ENCODE peak calls at places on chromosome 6, in six cellular contexts. One of them, this sample, is unnamed.

GRCh38 chr6:164322533-164322932 is 908.0 kb downstream of the QKI start:
- DNase-seq in iPS DF 6.9: no peak
- DNase-seq in adipocyte: peak; percentile 2
- DNase-seq in left ventricle myocardium inferior: no peak
- DNase-seq in right cardiac atrium: no peak
- DNase-seq in H1: no peak
- DNase-seq in this sample: no peak

GRCh38 chr6:138833819-138834539 is 38.1 kb downstream of the ECT2L start:
- DNase-seq in iPS DF 6.9: no peak
- DNase-seq in left ventricle myocardium inferior: peak; percentile 68
- DNase-seq in H1: no peak
- DNase-seq in adipocyte: no peak
- DNase-seq in right cardiac atrium: peak; percentile 82
- DNase-seq in this sample: no peak

GRCh38 chr6:131367206-131367873 is 205.7 kb upstream of the ARG1 start:
- DNase-seq in right cardiac atrium: no peak
- DNase-seq in iPS DF 6.9: no peak
- DNase-seq in adipocyte: no peak
- DNase-seq in left ventricle myocardium inferior: no peak
- DNase-seq in H1: no peak
- DNase-seq in this sample: no peak

GRCh38 chr6:53066059-53066406 is 829 bp downstream of the FBXO9 start:
- DNase-seq in left ventricle myocardium inferior: peak; percentile 34
- DNase-seq in right cardiac atrium: peak; percentile 76
- DNase-seq in H1: no peak
- DNase-seq in iPS DF 6.9: no peak
- DNase-seq in adipocyte: peak; percentile 67
- DNase-seq in this sample: peak; percentile 69

GRCh38 chr6:170117111-170117972 is 173.5 kb downstream of the DLL1 start:
- DNase-seq in iPS DF 6.9: no peak
- DNase-seq in H1: peak; percentile 35
- DNase-seq in right cardiac atrium: peak; percentile 29
- DNase-seq in left ventricle myocardium inferior: peak; percentile 3
- DNase-seq in adipocyte: no peak
- DNase-seq in this sample: no peak

GRCh38 chr6:28565823-28566526 is 40.3 kb downstream of the GPX5 start:
- DNase-seq in iPS DF 6.9: no peak
- DNase-seq in H1: no peak
- DNase-seq in right cardiac atrium: no peak
- DNase-seq in left ventricle myocardium inferior: no peak
- DNase-seq in adipocyte: no peak
- DNase-seq in this sample: no peak

GRCh38 chr6:27091661-27092315 is 155.7 kb upstream of the PRSS16 start:
- DNase-seq in left ventricle myocardium inferior: no peak
- DNase-seq in right cardiac atrium: peak; percentile 19
- DNase-seq in adipocyte: peak; percentile 84
- DNase-seq in H1: peak; percentile 72
- DNase-seq in iPS DF 6.9: no peak
- DNase-seq in this sample: no peak

GRCh38 chr6:166708466-166708865 is 81.4 kb upstream of the RPS6KA2 start:
- DNase-seq in adipocyte: no peak
- DNase-seq in iPS DF 6.9: no peak
- DNase-seq in H1: no peak
- DNase-seq in left ventricle myocardium inferior: no peak
- DNase-seq in right cardiac atrium: no peak
- DNase-seq in this sample: no peak

GRCh38 chr6:47967843-47968242 is 143.2 kb downstream of the PTCHD4 start:
- DNase-seq in left ventricle myocardium inferior: no peak
- DNase-seq in iPS DF 6.9: no peak
- DNase-seq in adipocyte: no peak
- DNase-seq in right cardiac atrium: no peak
- DNase-seq in H1: no peak
- DNase-seq in this sample: no peak

GRCh38 chr6:126312013-126312665 is 27.8 kb upstream of the CENPW start:
- DNase-seq in right cardiac atrium: no peak
- DNase-seq in left ventricle myocardium inferior: no peak
- DNase-seq in adipocyte: no peak
- DNase-seq in H1: no peak
- DNase-seq in iPS DF 6.9: peak; percentile 13
- DNase-seq in this sample: peak; percentile 29

GRCh38 chr6:133591330-133591729 is 297.6 kb upstream of the TCF21 start:
- DNase-seq in left ventricle myocardium inferior: no peak
- DNase-seq in H1: no peak
- DNase-seq in adipocyte: no peak
- DNase-seq in right cardiac atrium: no peak
- DNase-seq in iPS DF 6.9: no peak
- DNase-seq in this sample: no peak

GRCh38 chr6:151475653-151476523 is 17.9 kb upstream of the CCDC170 start:
- DNase-seq in right cardiac atrium: peak; percentile 63
- DNase-seq in left ventricle myocardium inferior: no peak
- DNase-seq in adipocyte: peak; percentile 85
- DNase-seq in H1: peak; percentile 62
- DNase-seq in iPS DF 6.9: no peak
- DNase-seq in this sample: peak; percentile 72

GRCh38 chr6:50978631-50979030 is 160.0 kb downstream of the TFAP2B start:
- DNase-seq in H1: no peak
- DNase-seq in left ventricle myocardium inferior: no peak
- DNase-seq in iPS DF 6.9: no peak
- DNase-seq in right cardiac atrium: no peak
- DNase-seq in adipocyte: no peak
- DNase-seq in this sample: no peak

GRCh38 chr6:136317023-136317649 is 27.5 kb upstream of the BCLAF1 start:
- DNase-seq in H1: no peak
- DNase-seq in left ventricle myocardium inferior: no peak
- DNase-seq in iPS DF 6.9: peak; percentile 58
- DNase-seq in right cardiac atrium: no peak
- DNase-seq in adipocyte: peak; percentile 83
- DNase-seq in this sample: peak; percentile 62

GRCh38 chr6:157380458-157380778 is 572 bp upstream of the ZDHHC14 start:
- DNase-seq in left ventricle myocardium inferior: peak; percentile 22
- DNase-seq in right cardiac atrium: no peak
- DNase-seq in adipocyte: no peak
- DNase-seq in iPS DF 6.9: no peak
- DNase-seq in H1: no peak
- DNase-seq in this sample: no peak

GRCh38 chr6:82040405-82041221 is 206.9 kb downstream of the IBTK start:
- DNase-seq in right cardiac atrium: no peak
- DNase-seq in H1: peak; percentile 56
- DNase-seq in iPS DF 6.9: peak; percentile 48
- DNase-seq in left ventricle myocardium inferior: no peak
- DNase-seq in adipocyte: peak; percentile 87
- DNase-seq in this sample: peak; percentile 44

GRCh38 chr6:142088858-142089216 is 43.9 kb upstream of the GJE1 start:
- DNase-seq in H1: peak; percentile 58
- DNase-seq in adipocyte: peak; percentile 39
- DNase-seq in right cardiac atrium: no peak
- DNase-seq in iPS DF 6.9: no peak
- DNase-seq in left ventricle myocardium inferior: no peak
- DNase-seq in this sample: no peak

GRCh38 chr6:1363729-1364572 is 25.4 kb upstream of the FOXF2 start:
- DNase-seq in right cardiac atrium: peak; percentile 62
- DNase-seq in iPS DF 6.9: no peak
- DNase-seq in adipocyte: no peak
- DNase-seq in H1: no peak
- DNase-seq in left ventricle myocardium inferior: peak; percentile 41
- DNase-seq in this sample: peak; percentile 63

GRCh38 chr6:91137286-91137685 is 550.4 kb upstream of the MAP3K7 start:
- DNase-seq in adipocyte: no peak
- DNase-seq in right cardiac atrium: no peak
- DNase-seq in H1: no peak
- DNase-seq in left ventricle myocardium inferior: no peak
- DNase-seq in iPS DF 6.9: no peak
- DNase-seq in this sample: no peak

GRCh38 chr6:142883011-142883410 is 62.0 kb downstream of the HIVEP2 start:
- DNase-seq in iPS DF 6.9: no peak
- DNase-seq in right cardiac atrium: no peak
- DNase-seq in H1: no peak
- DNase-seq in left ventricle myocardium inferior: no peak
- DNase-seq in adipocyte: peak; percentile 60
- DNase-seq in this sample: no peak

GRCh38 chr6:129719692-129720091 is 9.7 kb upstream of the ARHGAP18 start:
- DNase-seq in H1: no peak
- DNase-seq in iPS DF 6.9: no peak
- DNase-seq in left ventricle myocardium inferior: no peak
- DNase-seq in right cardiac atrium: no peak
- DNase-seq in adipocyte: peak; percentile 59
- DNase-seq in this sample: no peak

GRCh38 chr6:145728986-145729385 is 6.3 kb downstream of the EPM2A start:
- DNase-seq in iPS DF 6.9: no peak
- DNase-seq in right cardiac atrium: no peak
- DNase-seq in left ventricle myocardium inferior: no peak
- DNase-seq in adipocyte: no peak
- DNase-seq in H1: no peak
- DNase-seq in this sample: no peak
- H3K4me3 ChIP-seq in iPS DF 6.9: no peak overlapping the region
- H3K4me3 ChIP-seq in right cardiac atrium: no peak overlapping the region
- H3K4me3 ChIP-seq in left ventricle myocardium inferior: no peak overlapping the region
- H3K4me3 ChIP-seq in adipocyte: no peak overlapping the region
- H3K4me3 ChIP-seq in H1: no peak overlapping the region
- H3K4me3 ChIP-seq in this sample: no peak overlapping the region

GRCh38 chr6:168849459-168849858 is 404.2 kb downstream of the THBS2 start:
- DNase-seq in H1: no peak
- DNase-seq in adipocyte: no peak
- DNase-seq in right cardiac atrium: no peak
- DNase-seq in iPS DF 6.9: no peak
- DNase-seq in left ventricle myocardium inferior: no peak
- DNase-seq in this sample: no peak

GRCh38 chr6:168852336-168852884 is 401.2 kb downstream of the THBS2 start:
- DNase-seq in H1: no peak
- DNase-seq in adipocyte: peak; percentile 51
- DNase-seq in right cardiac atrium: no peak
- DNase-seq in left ventricle myocardium inferior: no peak
- DNase-seq in iPS DF 6.9: no peak
- DNase-seq in this sample: no peak

GRCh38 chr6:168848797-168849196 is 404.8 kb downstream of the THBS2 start:
- DNase-seq in left ventricle myocardium inferior: no peak
- DNase-seq in iPS DF 6.9: no peak
- DNase-seq in adipocyte: no peak
- DNase-seq in H1: no peak
- DNase-seq in right cardiac atrium: no peak
- DNase-seq in this sample: no peak

GRCh38 chr6:168851460-168852103 is 402.1 kb downstream of the THBS2 start:
- DNase-seq in adipocyte: peak; percentile 66
- DNase-seq in left ventricle myocardium inferior: no peak
- DNase-seq in iPS DF 6.9: no peak
- DNase-seq in right cardiac atrium: no peak
- DNase-seq in H1: no peak
- DNase-seq in this sample: no peak
- H3K4me3 ChIP-seq in adipocyte: peak overlapping the region; percentile 82
- H3K4me3 ChIP-seq in left ventricle myocardium inferior: peak overlapping the region; percentile 53
- H3K4me3 ChIP-seq in iPS DF 6.9: no peak overlapping the region
- H3K4me3 ChIP-seq in right cardiac atrium: peak overlapping the region; percentile 32
- H3K4me3 ChIP-seq in H1: no peak overlapping the region
- H3K4me3 ChIP-seq in this sample: no peak overlapping the region

GRCh38 chr6:137489410-137490371 is 4.5 kb downstream of the OLIG3 start:
- DNase-seq in right cardiac atrium: no peak
- DNase-seq in iPS DF 6.9: no peak
- DNase-seq in left ventricle myocardium inferior: no peak
- DNase-seq in H1: peak; percentile 71
- DNase-seq in adipocyte: no peak
- DNase-seq in this sample: no peak

GRCh38 chr6:137487947-137488735 is 6.1 kb downstream of the OLIG3 start:
- DNase-seq in left ventricle myocardium inferior: no peak
- DNase-seq in right cardiac atrium: no peak
- DNase-seq in iPS DF 6.9: no peak
- DNase-seq in adipocyte: no peak
- DNase-seq in H1: peak; percentile 73
- DNase-seq in this sample: no peak

GRCh38 chr6:137487181-137487910 is 6.8 kb downstream of the OLIG3 start:
- DNase-seq in adipocyte: no peak
- DNase-seq in left ventricle myocardium inferior: no peak
- DNase-seq in H1: no peak
- DNase-seq in iPS DF 6.9: no peak
- DNase-seq in right cardiac atrium: no peak
- DNase-seq in this sample: no peak

GRCh38 chr6:137488736-137489409 is 5.3 kb downstream of the OLIG3 start:
- DNase-seq in left ventricle myocardium inferior: no peak
- DNase-seq in H1: peak; percentile 84
- DNase-seq in adipocyte: no peak
- DNase-seq in iPS DF 6.9: no peak
- DNase-seq in right cardiac atrium: peak; percentile 47
- DNase-seq in this sample: no peak

GRCh38 chr6:137486388-137486787 is 7.8 kb downstream of the OLIG3 start:
- DNase-seq in iPS DF 6.9: no peak
- DNase-seq in left ventricle myocardium inferior: no peak
- DNase-seq in right cardiac atrium: no peak
- DNase-seq in adipocyte: no peak
- DNase-seq in H1: no peak
- DNase-seq in this sample: no peak
- H3K4me3 ChIP-seq in iPS DF 6.9: no peak overlapping the region
- H3K4me3 ChIP-seq in left ventricle myocardium inferior: no peak overlapping the region
- H3K4me3 ChIP-seq in right cardiac atrium: no peak overlapping the region
- H3K4me3 ChIP-seq in adipocyte: no peak overlapping the region
- H3K4me3 ChIP-seq in H1: no peak overlapping the region
- H3K4me3 ChIP-seq in this sample: no peak overlapping the region

GRCh38 chr6:2412731-2413130 is 167.3 kb upstream of the GMDS start:
- DNase-seq in H1: no peak
- DNase-seq in left ventricle myocardium inferior: no peak
- DNase-seq in adipocyte: peak; percentile 62
- DNase-seq in right cardiac atrium: no peak
- DNase-seq in iPS DF 6.9: no peak
- DNase-seq in this sample: no peak
- H3K4me3 ChIP-seq in H1: no peak overlapping the region
- H3K4me3 ChIP-seq in left ventricle myocardium inferior: no peak overlapping the region
- H3K4me3 ChIP-seq in adipocyte: no peak overlapping the region
- H3K4me3 ChIP-seq in right cardiac atrium: no peak overlapping the region
- H3K4me3 ChIP-seq in iPS DF 6.9: no peak overlapping the region
- H3K4me3 ChIP-seq in this sample: no peak overlapping the region

This sample was measured in WERI-Rb-1.